ENCODE peak calls at places on chromosomes 2 and 18, in ten cellular contexts. One of them, this sample, is unnamed.

GRCh38 chr18:79937103-79937860 is 14.2 kb downstream of the SLC66A2 start:
- DNase-seq in left ventricle myocardium inferior: no peak
- DNase-seq in AG10803: no peak
- DNase-seq in psoas muscle: no peak
- DNase-seq in cardiac muscle cell: no peak
- DNase-seq in uterus: peak; percentile 2
- DNase-seq in astrocyte of the cerebellum: no peak
- DNase-seq in HCT116: no peak
- DNase-seq in coronary artery: peak; percentile 33
- DNase-seq in epithelial cell of esophagus: no peak
- DNase-seq in this sample: no peak

GRCh38 chr2:45651415-45652089 is at the start of gene PRKCE:
- DNase-seq in left ventricle myocardium inferior: peak; percentile 72
- DNase-seq in AG10803: peak; percentile 14
- DNase-seq in psoas muscle: peak; percentile 81
- DNase-seq in cardiac muscle cell: peak; percentile 58
- DNase-seq in uterus: peak; percentile 76
- DNase-seq in astrocyte of the cerebellum: no peak
- DNase-seq in HCT116: no peak
- DNase-seq in coronary artery: peak; percentile 86
- DNase-seq in epithelial cell of esophagus: peak; percentile 29
- DNase-seq in this sample: no peak

GRCh38 chr2:235641956-235642355 is 148.1 kb downstream of the AGAP1 start:
- DNase-seq in left ventricle myocardium inferior: no peak
- DNase-seq in AG10803: no peak
- DNase-seq in psoas muscle: no peak
- DNase-seq in cardiac muscle cell: no peak
- DNase-seq in uterus: no peak
- DNase-seq in astrocyte of the cerebellum: no peak
- DNase-seq in HCT116: no peak
- DNase-seq in coronary artery: no peak
- DNase-seq in epithelial cell of esophagus: no peak
- DNase-seq in this sample: no peak

GRCh38 chr2:73415906-73416305 is 30.3 kb downstream of the ALMS1 start:
- DNase-seq in left ventricle myocardium inferior: no peak
- DNase-seq in AG10803: peak; percentile 15
- DNase-seq in psoas muscle: no peak
- DNase-seq in cardiac muscle cell: no peak
- DNase-seq in uterus: no peak
- DNase-seq in astrocyte of the cerebellum: no peak
- DNase-seq in HCT116: no peak
- DNase-seq in coronary artery: no peak
- DNase-seq in epithelial cell of esophagus: no peak
- DNase-seq in this sample: no peak

GRCh38 chr2:99451280-99451679 is 38.5 kb downstream of the REV1 start:
- DNase-seq in left ventricle myocardium inferior: no peak
- DNase-seq in AG10803: no peak
- DNase-seq in psoas muscle: no peak
- DNase-seq in cardiac muscle cell: no peak
- DNase-seq in uterus: no peak
- DNase-seq in astrocyte of the cerebellum: peak; percentile 4
- DNase-seq in HCT116: no peak
- DNase-seq in coronary artery: no peak
- DNase-seq in epithelial cell of esophagus: no peak
- DNase-seq in this sample: no peak

GRCh38 chr2:46270384-46270783 is 26.8 kb upstream of the EPAS1 start:
- DNase-seq in left ventricle myocardium inferior: no peak
- DNase-seq in AG10803: peak; percentile 20
- DNase-seq in psoas muscle: no peak
- DNase-seq in cardiac muscle cell: no peak
- DNase-seq in uterus: no peak
- DNase-seq in astrocyte of the cerebellum: no peak
- DNase-seq in HCT116: no peak
- DNase-seq in coronary artery: no peak
- DNase-seq in epithelial cell of esophagus: peak; percentile 27
- DNase-seq in this sample: peak; percentile 43

GRCh38 chr2:217685255-217685605 is 317.6 kb downstream of the TNS1 start:
- DNase-seq in left ventricle myocardium inferior: peak; percentile 42
- DNase-seq in AG10803: peak; percentile 96
- DNase-seq in psoas muscle: peak; percentile 64
- DNase-seq in cardiac muscle cell: peak; percentile 3
- DNase-seq in uterus: peak; percentile 62
- DNase-seq in astrocyte of the cerebellum: no peak
- DNase-seq in HCT116: peak; percentile 26
- DNase-seq in coronary artery: peak; percentile 85
- DNase-seq in epithelial cell of esophagus: peak; percentile 98
- DNase-seq in this sample: peak; percentile 98

GRCh38 chr2:173232956-173233744 is 121.5 kb upstream of the CDCA7 start:
- DNase-seq in left ventricle myocardium inferior: no peak
- DNase-seq in AG10803: peak; percentile 24
- DNase-seq in psoas muscle: no peak
- DNase-seq in cardiac muscle cell: no peak
- DNase-seq in uterus: no peak
- DNase-seq in astrocyte of the cerebellum: peak; percentile 26
- DNase-seq in HCT116: no peak
- DNase-seq in coronary artery: no peak
- DNase-seq in epithelial cell of esophagus: no peak
- DNase-seq in this sample: no peak

GRCh38 chr18:23648930-23649622 is 13.6 kb downstream of the ANKRD29 start:
- DNase-seq in left ventricle myocardium inferior: no peak
- DNase-seq in AG10803: no peak
- DNase-seq in psoas muscle: no peak
- DNase-seq in cardiac muscle cell: no peak
- DNase-seq in uterus: no peak
- DNase-seq in astrocyte of the cerebellum: no peak
- DNase-seq in HCT116: no peak
- DNase-seq in coronary artery: no peak
- DNase-seq in epithelial cell of esophagus: no peak
- DNase-seq in this sample: no peak

GRCh38 chr2:42359894-42360483 is 1.0 kb downstream of the COX7A2L start:
- DNase-seq in left ventricle myocardium inferior: no peak
- DNase-seq in AG10803: peak; percentile 74
- DNase-seq in psoas muscle: no peak
- DNase-seq in cardiac muscle cell: no peak
- DNase-seq in uterus: no peak
- DNase-seq in astrocyte of the cerebellum: no peak
- DNase-seq in HCT116: no peak
- DNase-seq in coronary artery: no peak
- DNase-seq in epithelial cell of esophagus: peak; percentile 43
- DNase-seq in this sample: peak; percentile 94

GRCh38 chr2:161172901-161173540 is 12.8 kb downstream of the TANK start:
- DNase-seq in left ventricle myocardium inferior: no peak
- DNase-seq in AG10803: no peak
- DNase-seq in psoas muscle: no peak
- DNase-seq in cardiac muscle cell: no peak
- DNase-seq in uterus: no peak
- DNase-seq in astrocyte of the cerebellum: no peak
- DNase-seq in HCT116: no peak
- DNase-seq in coronary artery: no peak
- DNase-seq in epithelial cell of esophagus: no peak
- DNase-seq in this sample: no peak

GRCh38 chr2:161170377-161170776 is 10.1 kb downstream of the TANK start:
- DNase-seq in left ventricle myocardium inferior: no peak
- DNase-seq in AG10803: no peak
- DNase-seq in psoas muscle: no peak
- DNase-seq in cardiac muscle cell: no peak
- DNase-seq in uterus: no peak
- DNase-seq in astrocyte of the cerebellum: no peak
- DNase-seq in HCT116: no peak
- DNase-seq in coronary artery: no peak
- DNase-seq in epithelial cell of esophagus: peak; percentile 14
- DNase-seq in this sample: no peak

GRCh38 chr2:161173541-161174194 is 13.4 kb downstream of the TANK start:
- DNase-seq in left ventricle myocardium inferior: no peak
- DNase-seq in AG10803: no peak
- DNase-seq in psoas muscle: no peak
- DNase-seq in cardiac muscle cell: no peak
- DNase-seq in uterus: no peak
- DNase-seq in astrocyte of the cerebellum: no peak
- DNase-seq in HCT116: no peak
- DNase-seq in coronary artery: no peak
- DNase-seq in epithelial cell of esophagus: no peak
- DNase-seq in this sample: no peak

GRCh38 chr2:161170917-161171594 is 10.8 kb downstream of the TANK start:
- DNase-seq in left ventricle myocardium inferior: no peak
- DNase-seq in AG10803: peak; percentile 78
- DNase-seq in psoas muscle: no peak
- DNase-seq in cardiac muscle cell: no peak
- DNase-seq in uterus: no peak
- DNase-seq in astrocyte of the cerebellum: no peak
- DNase-seq in HCT116: no peak
- DNase-seq in coronary artery: no peak
- DNase-seq in epithelial cell of esophagus: peak; percentile 66
- DNase-seq in this sample: peak; percentile 33

DNA sequence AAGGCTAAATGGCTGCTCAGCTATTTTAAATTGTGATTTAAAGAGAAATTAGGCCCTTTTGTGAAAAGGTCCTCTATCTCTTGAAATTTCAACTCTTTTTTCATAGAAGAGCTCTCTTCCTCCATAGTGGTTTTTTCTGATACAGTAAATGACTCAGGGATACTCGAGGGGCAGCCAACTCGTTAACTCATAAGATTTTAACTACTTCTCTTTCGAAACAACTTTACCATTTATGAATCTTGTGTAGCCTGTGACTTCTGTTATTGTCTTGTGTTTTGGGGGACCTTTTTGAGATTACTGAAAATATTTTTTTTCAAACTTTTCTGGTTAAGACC is 11.3 kb downstream of the TANK start:
- DNase-seq in left ventricle myocardium inferior: no peak
- DNase-seq in AG10803: peak; percentile 35
- DNase-seq in psoas muscle: no peak
- DNase-seq in cardiac muscle cell: no peak
- DNase-seq in uterus: no peak
- DNase-seq in astrocyte of the cerebellum: no peak
- DNase-seq in HCT116: no peak
- DNase-seq in coronary artery: no peak
- DNase-seq in epithelial cell of esophagus: peak; percentile 40
- DNase-seq in this sample: peak; percentile 47
- TF ChIP-seq CTCF in left ventricle myocardium inferior: no peak
- TF ChIP-seq CTCF in AG10803: no peak
- TF ChIP-seq CTCF in psoas muscle: no peak
- TF ChIP-seq CTCF in cardiac muscle cell: no peak
- TF ChIP-seq CTCF in uterus: no peak
- TF ChIP-seq CTCF in astrocyte of the cerebellum: no peak
- TF ChIP-seq CTCF in HCT116: no peak
- TF ChIP-seq CTCF in coronary artery: no peak
- TF ChIP-seq CTCF in epithelial cell of esophagus: no peak
- TF ChIP-seq CTCF in this sample: no peak

DNA sequence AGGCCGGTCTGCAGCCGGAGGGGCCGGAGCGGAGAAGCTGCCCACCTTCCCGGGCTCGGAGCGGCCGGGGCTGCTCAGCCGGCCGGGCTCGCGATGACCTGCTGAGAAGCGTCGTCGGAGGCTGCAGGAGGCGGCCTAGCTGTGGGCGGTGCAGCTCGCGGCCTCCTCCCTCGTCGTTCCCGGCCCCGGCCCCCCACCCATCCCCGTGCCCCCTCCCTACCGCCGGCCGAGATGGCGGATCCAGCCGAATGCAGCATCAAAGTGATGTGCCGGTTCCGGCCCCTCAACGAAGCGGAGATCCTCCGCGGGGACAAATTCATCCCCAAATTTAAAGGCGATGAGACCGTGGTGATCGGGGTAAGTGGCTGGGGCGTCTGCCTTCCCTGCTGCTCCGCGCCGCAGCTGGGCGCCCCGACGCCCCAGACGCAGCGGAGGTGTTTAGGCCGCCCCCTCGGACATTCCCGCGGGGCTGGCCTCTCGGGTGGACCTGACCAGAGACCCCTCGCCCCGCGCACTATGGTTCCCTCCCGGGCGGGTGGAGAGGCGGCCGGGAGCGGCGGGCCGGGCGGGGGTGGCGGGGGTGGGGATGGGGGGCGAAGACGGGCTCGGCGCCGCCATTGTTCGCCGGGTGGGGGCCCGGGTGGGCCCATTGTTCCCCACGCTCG is 492 bp downstream of the KIF5C start:
- DNase-seq in left ventricle myocardium inferior: no peak
- DNase-seq in AG10803: no peak
- DNase-seq in psoas muscle: no peak
- DNase-seq in cardiac muscle cell: no peak
- DNase-seq in uterus: no peak
- DNase-seq in astrocyte of the cerebellum: no peak
- DNase-seq in HCT116: no peak
- DNase-seq in coronary artery: no peak
- DNase-seq in epithelial cell of esophagus: no peak
- DNase-seq in this sample: no peak
- H3K4me3 ChIP-seq in left ventricle myocardium inferior: peak overlapping the region; percentile 71
- H3K4me3 ChIP-seq in AG10803: no peak overlapping the region
- H3K4me3 ChIP-seq in psoas muscle: peak overlapping the region; percentile 50
- H3K4me3 ChIP-seq in cardiac muscle cell: peak overlapping the region; percentile 38
- H3K4me3 ChIP-seq in uterus: peak overlapping the region; percentile 15
- H3K4me3 ChIP-seq in astrocyte of the cerebellum: peak overlapping the region; percentile 29
- H3K4me3 ChIP-seq in HCT116: no peak overlapping the region
- H3K4me3 ChIP-seq in coronary artery: peak overlapping the region; percentile 79
- H3K4me3 ChIP-seq in epithelial cell of esophagus: no peak overlapping the region
- H3K4me3 ChIP-seq in this sample: no peak overlapping the region

DNA sequence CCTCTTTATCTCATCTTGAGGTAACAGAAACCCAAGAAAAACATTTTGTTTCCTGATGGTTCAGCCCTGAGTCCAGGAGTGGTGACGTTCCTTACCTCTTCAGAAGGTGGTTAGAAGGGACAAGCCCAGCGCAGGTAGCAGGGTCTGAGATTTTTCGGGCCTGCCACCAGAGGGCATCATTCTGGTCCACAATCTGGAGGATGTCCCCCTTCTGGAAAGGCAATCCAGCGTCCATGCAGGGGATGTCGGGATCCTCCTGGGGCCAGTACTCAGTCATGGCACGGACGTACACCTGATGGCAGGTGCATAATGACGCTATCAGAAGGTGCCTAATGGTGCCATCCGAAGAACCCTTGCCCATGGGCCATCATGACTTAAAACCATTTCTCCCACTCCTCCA is 17.7 kb downstream of the MPP4 start:
- DNase-seq in left ventricle myocardium inferior: no peak
- DNase-seq in AG10803: no peak
- DNase-seq in psoas muscle: no peak
- DNase-seq in cardiac muscle cell: peak; percentile 2
- DNase-seq in uterus: no peak
- DNase-seq in astrocyte of the cerebellum: no peak
- DNase-seq in HCT116: peak; percentile 60
- DNase-seq in coronary artery: no peak
- DNase-seq in epithelial cell of esophagus: peak; percentile 34
- DNase-seq in this sample: no peak
- TF ChIP-seq CTCF in left ventricle myocardium inferior: peak; percentile 38
- TF ChIP-seq CTCF in AG10803: peak; percentile 34
- TF ChIP-seq CTCF in psoas muscle: peak; percentile 14
- TF ChIP-seq CTCF in cardiac muscle cell: peak; percentile 48
- TF ChIP-seq CTCF in uterus: no peak
- TF ChIP-seq CTCF in astrocyte of the cerebellum: peak; percentile 47
- TF ChIP-seq CTCF in HCT116: peak; percentile 85
- TF ChIP-seq CTCF in coronary artery: no peak
- TF ChIP-seq CTCF in epithelial cell of esophagus: peak; percentile 38
- TF ChIP-seq CTCF in this sample: peak; percentile 54

DNA sequence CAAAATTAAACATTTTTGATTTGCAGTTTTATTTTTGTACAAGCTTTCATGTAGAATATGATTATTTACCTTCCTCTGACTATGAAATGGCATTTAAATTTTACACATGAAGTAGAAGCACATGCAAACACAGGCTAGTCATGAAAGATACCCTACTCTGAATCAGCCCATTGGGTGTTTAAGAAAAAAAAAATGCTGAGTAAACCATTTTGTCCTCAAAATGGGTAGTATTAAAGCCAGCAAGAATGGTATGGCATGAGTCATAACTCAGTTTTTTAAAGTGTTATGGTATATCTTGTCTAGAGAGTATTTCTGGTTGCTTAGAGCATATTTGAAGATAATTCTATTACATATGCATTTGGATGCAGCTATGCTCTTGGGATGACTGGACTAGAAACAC is 55.0 kb downstream of the PKP4 start:
- DNase-seq in left ventricle myocardium inferior: no peak
- DNase-seq in AG10803: no peak
- DNase-seq in psoas muscle: no peak
- DNase-seq in cardiac muscle cell: no peak
- DNase-seq in uterus: no peak
- DNase-seq in astrocyte of the cerebellum: no peak
- DNase-seq in HCT116: no peak
- DNase-seq in coronary artery: no peak
- DNase-seq in epithelial cell of esophagus: no peak
- DNase-seq in this sample: no peak
- H3K4me3 ChIP-seq in left ventricle myocardium inferior: no peak overlapping the region
- H3K4me3 ChIP-seq in AG10803: no peak overlapping the region
- H3K4me3 ChIP-seq in psoas muscle: no peak overlapping the region
- H3K4me3 ChIP-seq in cardiac muscle cell: no peak overlapping the region
- H3K4me3 ChIP-seq in uterus: no peak overlapping the region
- H3K4me3 ChIP-seq in astrocyte of the cerebellum: no peak overlapping the region
- H3K4me3 ChIP-seq in HCT116: no peak overlapping the region
- H3K4me3 ChIP-seq in coronary artery: no peak overlapping the region
- H3K4me3 ChIP-seq in epithelial cell of esophagus: no peak overlapping the region
- H3K4me3 ChIP-seq in this sample: no peak overlapping the region

This sample was measured in fibroblast of villous mesenchyme.